ENCODE peak calls at places on chromosomes 3 and 15, in six cellular contexts. S is GM03348, L is ACHN, B is AG09309, E is NCI-H1930, A is stomach. M is an unnamed sample.
A peak's percentile ranks its signal among the peaks of the same experiment; 100 is the strongest.

GRCh38 chr3:184380627-184381260 is 890 bp downstream of the CHRD start:
- DNase-seq in L (no peak), A (no peak), S (peak; percentile 29), B (no peak), E (no peak), M (no peak)

GRCh38 chr3:131047582-131047981 is 20.9 kb downstream of the NEK11 start:
- DNase-seq in B (no peak), A (no peak), E (no peak), S (no peak), L (no peak), M (no peak)

GRCh38 chr3:137259709-137260108 is 301.9 kb downstream of the IL20RB start:
- DNase-seq in E (no peak), B (no peak), S (no peak), A (no peak), L (no peak), M (no peak)

GRCh38 chr3:189833996-189834395 is 202.8 kb downstream of the TP63 start:
- DNase-seq in E (no peak), S (no peak), A (no peak), L (no peak), B (no peak), M (no peak)

GRCh38 chr3:99637381-99638111 is 848 bp upstream of the COL8A1 start:
- DNase-seq in E (no peak), B (no peak), L (peak; percentile 62), A (no peak), S (peak; percentile 55), M (no peak)

GRCh38 chr15:88769161-88769971 is 33.9 kb upstream of the ACAN start:
- DNase-seq in S (peak; percentile 46), B (no peak), E (no peak), L (no peak), A (no peak), M (no peak)

GRCh38 chr3:126358038-126358815 is 1.0 kb upstream of the KLF15 start:
- DNase-seq in E (no peak), S (no peak), L (no peak), A (no peak), B (no peak), M (no peak)

GRCh38 chr3:192918275-192918588 is 576 bp upstream of the MB21D2 start:
- DNase-seq in A (no peak), S (no peak), B (no peak), L (no peak), E (no peak), M (no peak)

GRCh38 chr3:194277547-194278091 is 73.5 kb downstream of the CPN2 start:
- DNase-seq in S (peak; percentile 83), A (no peak), B (no peak), L (no peak), E (no peak), M (no peak)

GRCh38 chr3:17032407-17033034 is 147.8 kb downstream of the PLCL2 start:
- DNase-seq in B (no peak), E (no peak), A (no peak), S (peak; percentile 53), L (peak; percentile 39), M (no peak)

GRCh38 chr15:31828594-31828993 is 201.7 kb upstream of the CHRNA7 start:
- DNase-seq in A (no peak), S (no peak), E (no peak), B (no peak), L (no peak), M (no peak)

GRCh38 chr15:40957581-40958051 is 4.3 kb downstream of the CHAC1 start:
- DNase-seq in A (peak; percentile 88), L (no peak), E (no peak), B (no peak), S (no peak), M (no peak)

GRCh38 chr3:51045006-51045405 is 340.1 kb upstream of the MANF start:
- DNase-seq in B (no peak), S (no peak), L (no peak), E (no peak), A (no peak), M (no peak)

GRCh38 chr15:76840830-76841460 is 64.2 kb downstream of the SCAPER start:
- DNase-seq in E (no peak), B (peak; percentile 16), S (peak; percentile 57), A (no peak), L (peak; percentile 44), M (no peak)

GRCh38 chr3:30658328-30659052 is 52.1 kb downstream of the TGFBR2 start:
- DNase-seq in S (peak; percentile 47), A (no peak), L (peak; percentile 58), B (no peak), E (no peak), M (no peak)

GRCh38 chr3:51982838-51983577 is at the start of gene ACY1:
- DNase-seq in L (peak; percentile 89), S (peak; percentile 98), E (peak; percentile 38), A (peak; percentile 92), B (peak; percentile 38), M (no peak)

GRCh38 chr3:103968751-103969150 is 1398.0 kb upstream of the ALCAM start:
- DNase-seq in S (no peak), E (no peak), L (peak; percentile 8), A (no peak), B (no peak), M (no peak)

GRCh38 chr3:127775398-127776109 is 46.8 kb downstream of the MGLL start:
- DNase-seq in L (no peak), B (no peak), E (peak; percentile 59), A (no peak), S (peak; percentile 74), M (peak; percentile 56)

GRCh38 chr3:81728766-81729544 is 32.5 kb downstream of the GBE1 start:
- DNase-seq in A (no peak), E (no peak), S (peak; percentile 35), B (no peak), L (peak; percentile 75), M (no peak)

GRCh38 chr3:61237858-61238257 is 13.4 kb downstream of the FHIT start:
- DNase-seq in S (no peak), L (no peak), A (no peak), E (no peak), B (no peak), M (no peak)

GRCh38 chr3:146280859-146281258 is 30.0 kb upstream of the PLSCR4 start:
- DNase-seq in L (no peak), E (no peak), A (no peak), S (peak; percentile 47), B (peak; percentile 53), M (no peak)

GRCh38 chr3:132220986-132221385 is 96.2 kb upstream of the ACP3 start:
- DNase-seq in E (no peak), S (no peak), L (no peak), B (no peak), A (no peak), M (no peak)

GRCh38 chr15:74787251-74788041 is 5.6 kb downstream of the CSK start:
- DNase-seq in E (no peak), L (peak; percentile 58), B (no peak), A (peak; percentile 72), S (peak; percentile 84), M (no peak)

GRCh38 chr3:64011685-64012084 is 11.6 kb downstream of the PSMD6 start:
- DNase-seq in B (peak; percentile 50), L (no peak), A (no peak), E (no peak), S (peak; percentile 8), M (no peak)

GRCh38 chr3:114194750-114195149 is 15.9 kb upstream of the DRD3 start:
- DNase-seq in E (no peak), L (no peak), B (no peak), A (no peak), S (no peak), M (no peak)

GRCh38 chr15:96849501-96849900 is 519.0 kb downstream of the NR2F2 start:
- DNase-seq in A (no peak), E (no peak), S (no peak), L (no peak), B (no peak), M (no peak)

GRCh38 chr3:119937229-119937628 is 155.3 kb downstream of the NR1I2 start:
- DNase-seq in A (no peak), L (peak; percentile 14), E (no peak), S (no peak), B (no peak), M (no peak)

M was measured in AG04449.